ENCODE peak calls at places on chromosomes 3 and 15, in six cellular contexts. Y is NB4; B is colonic mucosa; U is CD8-positive, alpha-beta T cell; V is epithelial cell of esophagus; K is heart left ventricle. I is an unnamed sample.

GRCh38 chr15:48250640-48251076 is 44.6 kb downstream of the SLC12A1 start:
- DNase-seq in Y (peak; percentile 62), K (peak; percentile 20), V (peak; percentile 79), U (no peak), B (peak; percentile 20), I (peak; percentile 77)

GRCh38 chr15:68228143-68228970 is 1.2 kb downstream of the CLN6 start:
- DNase-seq in U (no peak), V (peak; percentile 18), Y (peak; percentile 71), B (no peak), K (no peak), I (no peak)

GRCh38 chr3:11211531-11212300 is 57.4 kb downstream of the HRH1 start:
- DNase-seq in Y (no peak), B (no peak), U (no peak), K (no peak), V (no peak), I (no peak)

GRCh38 chr15:25243800-25244097 is 195.1 kb downstream of the UBE3A start:
- DNase-seq in B (peak; percentile 9), U (no peak), V (no peak), K (no peak), Y (no peak), I (no peak)

GRCh38 chr15:57610130-57610529 is 18.4 kb downstream of the MYZAP start:
- DNase-seq in K (peak; percentile 77), U (no peak), V (peak; percentile 85), Y (peak; percentile 73), B (peak; percentile 85), I (peak; percentile 24)

GRCh38 chr15:97791824-97792792 is 168.4 kb upstream of the ARRDC4 start:
- DNase-seq in U (no peak), Y (no peak), V (peak; percentile 2), K (no peak), B (no peak), I (no peak)

GRCh38 chr3:16896094-16896627 is 11.4 kb downstream of the PLCL2 start:
- DNase-seq in U (no peak), B (no peak), K (no peak), Y (no peak), V (no peak), I (no peak)

GRCh38 chr3:148173836-148174235 is 523.9 kb upstream of the AGTR1 start:
- DNase-seq in V (no peak), U (no peak), Y (peak; percentile 22), K (no peak), B (no peak), I (no peak)

GRCh38 chr3:179141890-179142289 is 6.3 kb upstream of the PIK3CA start:
- DNase-seq in Y (no peak), B (no peak), V (no peak), K (no peak), U (no peak), I (no peak)

GRCh38 chr3:53709856-53710674 is 136.2 kb downstream of the CHDH start:
- DNase-seq in V (peak; percentile 66), Y (peak; percentile 70), U (peak; percentile 36), B (peak; percentile 62), K (peak; percentile 62), I (no peak)

GRCh38 chr3:120172070-120172469 is 77.8 kb upstream of the GSK3B start:
- DNase-seq in K (no peak), Y (no peak), U (no peak), V (peak; percentile 57), B (peak; percentile 14), I (peak; percentile 49)

GRCh38 chr3:109117939-109118338 is at the start of gene MORC1:
- DNase-seq in U (no peak), Y (no peak), B (no peak), K (no peak), V (no peak), I (no peak)

GRCh38 chr3:105967117-105967516 is 98.3 kb upstream of the CBLB start:
- DNase-seq in Y (no peak), K (no peak), U (no peak), V (no peak), B (peak; percentile 37), I (no peak)

GRCh38 chr3:189237516-189237915 is 65.7 kb downstream of the TPRG1 start:
- DNase-seq in U (no peak), B (no peak), K (no peak), V (no peak), Y (no peak), I (no peak)

GRCh38 chr3:101509811-101510210 is 3.2 kb downstream of the SENP7 start:
- DNase-seq in Y (no peak), V (peak; percentile 71), U (no peak), B (no peak), K (no peak), I (no peak)

GRCh38 chr3:172461530-172462138 is 13.4 kb upstream of the GHSR start:
- DNase-seq in K (no peak), Y (peak; percentile 42), V (peak; percentile 47), B (no peak), U (no peak), I (no peak)

GRCh38 chr3:21158801-21159564 is 592.0 kb downstream of the ZNF385D start:
- DNase-seq in K (no peak), U (no peak), V (peak; percentile 26), Y (no peak), B (no peak), I (no peak)

GRCh38 chr3:103495186-103495585 is 1060.4 kb downstream of the ZPLD1 start:
- DNase-seq in V (no peak), U (no peak), K (no peak), Y (no peak), B (no peak), I (no peak)

GRCh38 chr3:143849854-143850549 is 1.7 kb upstream of the SLC9A9 start:
- DNase-seq in V (peak; percentile 91), B (no peak), U (no peak), Y (no peak), K (no peak), I (peak; percentile 85)

GRCh38 chr3:196220991-196221390 is 4.7 kb downstream of the SLC51A start:
- DNase-seq in B (no peak), Y (peak; percentile 77), K (no peak), V (no peak), U (no peak), I (no peak)
- H3K4me3 ChIP-seq in B (no peak overlapping the region), Y (peak overlapping the region; percentile 58), K (no peak overlapping the region), V (no peak overlapping the region), U (no peak overlapping the region), I (no peak overlapping the region)

DNA sequence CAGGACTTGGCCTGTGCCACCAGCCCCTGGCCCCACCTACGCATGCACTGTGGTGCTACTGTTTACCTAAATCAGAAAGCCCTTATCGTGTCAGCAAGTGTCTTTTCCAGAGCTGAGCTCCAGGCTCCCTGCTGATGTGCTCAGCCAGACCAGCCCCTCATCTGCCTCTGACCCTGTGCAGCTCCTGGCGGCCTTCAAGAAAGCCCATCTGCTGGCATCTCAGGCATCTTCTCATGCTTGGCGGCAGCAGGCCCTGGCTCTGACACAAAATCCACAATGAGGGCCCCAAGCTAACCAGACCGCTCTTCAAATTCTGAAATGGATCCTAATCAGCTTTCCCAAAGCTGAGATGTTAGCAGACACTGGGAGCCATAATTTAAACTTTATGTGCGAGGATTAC is 50.9 kb upstream of the CTDSPL start:
- DNase-seq in U (no peak), V (no peak), K (no peak), B (no peak), Y (no peak), I (no peak)
- TF ChIP-seq CTCF in U (no peak), V (no peak), K (no peak), B (no peak), Y (no peak), I (no peak)

DNA sequence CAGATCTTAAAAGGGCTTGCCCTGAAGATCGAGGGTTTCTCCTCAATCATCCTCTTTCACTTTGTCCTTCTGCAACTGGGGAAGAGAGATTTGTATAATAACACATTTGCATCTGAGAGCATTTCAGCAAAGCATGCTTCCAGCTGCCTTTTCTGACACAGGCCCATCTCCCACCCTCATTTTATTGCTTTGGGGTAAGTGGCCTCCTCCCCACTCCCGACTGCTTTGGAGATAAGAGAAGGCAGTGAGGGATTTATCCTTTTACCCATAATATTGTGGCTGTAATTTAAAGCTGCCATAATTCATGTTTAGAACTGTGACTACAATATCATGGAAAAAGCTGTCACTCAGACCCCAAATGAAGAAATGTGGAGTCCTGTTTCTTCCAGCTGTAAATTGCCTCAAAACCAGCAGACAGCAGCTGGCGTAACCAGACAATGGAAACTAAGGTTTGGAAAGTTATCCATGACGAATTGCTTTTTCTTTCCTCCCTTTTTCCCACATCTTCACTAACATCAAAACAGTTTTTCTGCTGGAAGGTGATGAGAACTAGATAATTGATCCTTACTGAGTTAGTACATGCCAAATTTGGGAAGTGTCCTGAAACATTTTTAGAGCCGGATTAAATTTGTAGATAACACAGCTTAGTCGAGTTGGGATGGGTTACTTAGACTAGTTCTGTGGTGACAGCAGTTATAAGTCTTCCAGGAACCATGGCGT is 104.2 kb upstream of the PFN2 start:
- DNase-seq in K (no peak), V (no peak), B (no peak), Y (no peak), U (no peak), I (no peak)
- H3K4me3 ChIP-seq in K (no peak overlapping the region), V (no peak overlapping the region), B (no peak overlapping the region), Y (no peak overlapping the region), U (no peak overlapping the region), I (no peak overlapping the region)

GRCh38 chr3:28853830-28854229 is 427.0 kb upstream of the RBMS3 start:
- DNase-seq in U (no peak), B (no peak), V (no peak), K (no peak), Y (no peak), I (no peak)
- TF ChIP-seq CTCF in U (no peak), B (no peak), V (peak; percentile 19), K (no peak), Y (no peak), I (no peak)

GRCh38 chr15:75653347-75653913 is 5.7 kb downstream of the SNX33 start:
- DNase-seq in K (peak; percentile 20), Y (no peak), V (no peak), B (peak; percentile 21), U (no peak), I (no peak)
- H3K4me3 ChIP-seq in K (no peak overlapping the region), Y (no peak overlapping the region), V (peak overlapping the region; percentile 11), B (no peak overlapping the region), U (no peak overlapping the region), I (no peak overlapping the region)

GRCh38 chr3:45078910-45079522 is 52.9 kb downstream of the CLEC3B start:
- DNase-seq in Y (peak; percentile 64), U (no peak), B (peak; percentile 53), K (no peak), V (peak; percentile 66), I (no peak)
- TF ChIP-seq CTCF in Y (peak; percentile 10), U (no peak), B (no peak), K (no peak), V (peak; percentile 47), I (peak; percentile 28)

DNA sequence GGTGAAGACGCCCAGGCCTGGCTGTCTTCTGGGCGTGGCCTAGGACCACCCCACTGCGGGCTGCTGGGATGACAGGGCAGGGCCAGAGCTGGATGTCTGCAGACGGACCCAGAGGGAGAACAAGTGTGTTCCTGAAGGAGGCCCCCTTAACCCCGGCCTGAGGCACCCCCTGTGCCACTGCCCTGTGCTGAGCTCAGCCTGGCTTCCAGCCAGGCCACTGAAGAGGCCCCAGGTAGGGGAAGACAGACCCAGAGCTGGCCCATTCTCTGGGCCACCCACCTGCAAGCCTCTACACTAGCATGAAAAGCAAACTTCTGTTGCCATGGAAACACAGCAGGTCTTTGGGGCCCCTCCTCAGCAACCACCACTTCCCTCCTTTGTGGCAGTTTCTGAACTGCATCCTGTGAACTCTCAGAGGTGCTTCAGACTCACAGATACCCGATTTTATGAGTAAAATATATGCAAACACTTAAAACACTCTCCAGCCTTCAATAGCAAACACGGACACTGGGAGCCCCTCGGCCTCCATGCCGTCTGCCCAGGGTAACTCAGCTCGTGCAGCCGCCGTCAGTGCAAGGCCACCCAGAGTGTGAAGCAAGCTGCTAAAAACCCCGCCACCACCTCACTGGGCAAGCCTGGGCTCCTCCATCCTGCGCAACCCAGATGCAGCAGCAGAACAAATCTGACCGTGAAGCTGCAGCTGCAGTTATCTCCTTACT is 42.5 kb downstream of the CMTM6 start:
- DNase-seq in U (peak; percentile 57), K (no peak), V (peak; percentile 60), B (no peak), Y (peak; percentile 40), I (no peak)
- H3K4me3 ChIP-seq in U (peak overlapping the region; percentile 34), K (no peak overlapping the region), V (no peak overlapping the region), B (no peak overlapping the region), Y (no peak overlapping the region), I (no peak overlapping the region)

I was measured in astrocyte of the cerebellum.